ENCODE peak calls at places on chromosomes 4 and X, in five cellular contexts. T is activated CD8-positive, alpha-beta memory T cell treated with anti-CD3 and anti-CD28 coated beads, Interleukin-2, amount 50 U/mL, for 4 hours; M is NCI-H748 treated with DMSO at 0.1 percent for 48 hours; X is NCI-H1436; F is IMR-90. R is an unnamed sample.
A peak's percentile ranks its signal among the peaks of the same experiment; 100 is the strongest.

GRCh38 chr4:137421796-137422195 is 110.5 kb downstream of the PCDH18 start:
- DNase-seq in F (peak; percentile 55), X (no peak), T (no peak), M (no peak), R (no peak)

GRCh38 chrX:123745511-123745910 is 12.7 kb upstream of the THOC2 start:
- DNase-seq in T (no peak), M (no peak), F (no peak), X (no peak), R (no peak)

GRCh38 chr4:169142390-169142789 is 128.4 kb downstream of the SH3RF1 start:
- DNase-seq in F (peak; percentile 53), T (no peak), X (no peak), M (no peak), R (no peak)

GRCh38 chrX:2589186-2590020 is 88.6 kb upstream of the DHRSX start:
- DNase-seq in X (no peak), T (no peak), F (peak; percentile 35), M (no peak), R (no peak)

GRCh38 chrX:46953137-46953527 is 40.9 kb downstream of the JADE3 start:
- DNase-seq in M (no peak), F (no peak), T (no peak), X (no peak), R (no peak)

GRCh38 chr4:39998659-39999345 is 21.1 kb upstream of the PDS5A start:
- DNase-seq in F (no peak), T (no peak), M (no peak), X (no peak), R (no peak)

GRCh38 chr4:23981328-23981727 is 91.5 kb upstream of the PPARGC1A start:
- DNase-seq in F (peak; percentile 55), T (no peak), X (no peak), M (no peak), R (no peak)

GRCh38 chrX:99398578-99398977 is 1011.5 kb downstream of the PCDH19 start:
- DNase-seq in T (no peak), F (no peak), X (no peak), M (no peak), R (no peak)

GRCh38 chr4:145815626-145816025 is 123.0 kb downstream of the ZNF827 start:
- DNase-seq in F (peak; percentile 86), T (no peak), M (no peak), X (no peak), R (no peak)

GRCh38 chr4:34108456-34108855 is 2135.9 kb downstream of the ARAP2 start:
- DNase-seq in F (peak; percentile 13), T (no peak), X (no peak), M (no peak), R (no peak)

GRCh38 chr4:73763877-73764276 is 23.5 kb downstream of the CXCL8 start:
- DNase-seq in T (no peak), F (no peak), X (no peak), M (no peak), R (no peak)

GRCh38 chr4:43394976-43395375 is 502.5 kb downstream of the GRXCR1 start:
- DNase-seq in M (no peak), F (peak; percentile 57), T (no peak), X (no peak), R (no peak)

GRCh38 chrX:153420851-153421599 is 9.8 kb downstream of the ZFP92 start:
- DNase-seq in T (no peak), X (no peak), M (no peak), F (no peak), R (no peak)

GRCh38 chr4:111494471-111494870 is 650.8 kb upstream of the FAM241A start:
- DNase-seq in M (no peak), T (no peak), F (peak; percentile 13), X (no peak), R (no peak)

GRCh38 chr4:95614684-95615205 is 66.0 kb upstream of the UNC5C start:
- DNase-seq in T (no peak), M (no peak), F (no peak), X (no peak), R (no peak)

GRCh38 chr4:16236402-16237023 is 10.2 kb upstream of the TAPT1 start:
- DNase-seq in F (no peak), T (no peak), X (no peak), M (no peak), R (no peak)

GRCh38 chr4:152283806-152284470 is 252.0 kb downstream of the FBXW7 start:
- DNase-seq in M (no peak), F (no peak), T (no peak), X (no peak), R (no peak)

GRCh38 chrX:24774650-24775049 is 80.9 kb downstream of the POLA1 start:
- DNase-seq in T (no peak), F (no peak), M (no peak), X (no peak), R (no peak)

R was measured in coronary artery.